ENCODE peak calls at places on chromosomes 5 and 9, in nine cellular contexts. One of them, this sample, is unnamed.

GRCh38 chr5:6585168-6585567 is 47.7 kb downstream of the NSUN2 start:
- DNase-seq in right lobe of liver: no peak
- DNase-seq in CD4-positive, alpha-beta T cell: no peak
- DNase-seq in pancreas: no peak
- DNase-seq in progenitor cell of endocrine pancreas: no peak
- DNase-seq in Calu3: no peak
- DNase-seq in lower leg skin: no peak
- DNase-seq in B cell: no peak
- DNase-seq in choroid plexus epithelial cell: no peak
- DNase-seq in this sample: no peak

GRCh38 chr9:687994-688393 is 153.5 kb upstream of the DMRT1 start:
- DNase-seq in B cell: no peak
- DNase-seq in progenitor cell of endocrine pancreas: no peak
- DNase-seq in Calu3: no peak
- DNase-seq in right lobe of liver: no peak
- DNase-seq in choroid plexus epithelial cell: no peak
- DNase-seq in lower leg skin: no peak
- DNase-seq in pancreas: no peak
- DNase-seq in CD4-positive, alpha-beta T cell: no peak
- DNase-seq in this sample: no peak

GRCh38 chr5:159104759-159105317 is 5.1 kb upstream of the EBF1 start:
- DNase-seq in B cell: peak; percentile 40
- DNase-seq in right lobe of liver: no peak
- DNase-seq in progenitor cell of endocrine pancreas: no peak
- DNase-seq in CD4-positive, alpha-beta T cell: no peak
- DNase-seq in pancreas: peak; percentile 44
- DNase-seq in lower leg skin: peak; percentile 85
- DNase-seq in Calu3: no peak
- DNase-seq in choroid plexus epithelial cell: no peak
- DNase-seq in this sample: no peak

GRCh38 chr9:12813960-12814876 is 39.4 kb downstream of the LURAP1L start:
- DNase-seq in right lobe of liver: peak; percentile 52
- DNase-seq in CD4-positive, alpha-beta T cell: no peak
- DNase-seq in pancreas: peak; percentile 37
- DNase-seq in progenitor cell of endocrine pancreas: no peak
- DNase-seq in choroid plexus epithelial cell: peak; percentile 99
- DNase-seq in lower leg skin: no peak
- DNase-seq in B cell: no peak
- DNase-seq in Calu3: peak; percentile 65
- DNase-seq in this sample: no peak

GRCh38 chr5:65120371-65120967 is 351.7 kb downstream of the CWC27 start:
- DNase-seq in B cell: no peak
- DNase-seq in lower leg skin: no peak
- DNase-seq in progenitor cell of endocrine pancreas: no peak
- DNase-seq in right lobe of liver: no peak
- DNase-seq in choroid plexus epithelial cell: no peak
- DNase-seq in Calu3: no peak
- DNase-seq in pancreas: no peak
- DNase-seq in CD4-positive, alpha-beta T cell: no peak
- DNase-seq in this sample: no peak

GRCh38 chr5:73691301-73691700 is 65.3 kb downstream of the ARHGEF28 start:
- DNase-seq in lower leg skin: no peak
- DNase-seq in B cell: no peak
- DNase-seq in Calu3: no peak
- DNase-seq in choroid plexus epithelial cell: peak; percentile 37
- DNase-seq in CD4-positive, alpha-beta T cell: no peak
- DNase-seq in pancreas: no peak
- DNase-seq in right lobe of liver: no peak
- DNase-seq in progenitor cell of endocrine pancreas: no peak
- DNase-seq in this sample: no peak

GRCh38 chr5:435961-436640 is 6.9 kb upstream of the EXOC3 start:
- DNase-seq in progenitor cell of endocrine pancreas: no peak
- DNase-seq in pancreas: peak; percentile 58
- DNase-seq in Calu3: peak; percentile 70
- DNase-seq in CD4-positive, alpha-beta T cell: no peak
- DNase-seq in lower leg skin: peak; percentile 83
- DNase-seq in choroid plexus epithelial cell: peak; percentile 47
- DNase-seq in B cell: no peak
- DNase-seq in right lobe of liver: peak; percentile 26
- DNase-seq in this sample: no peak

GRCh38 chr5:36367524-36367923 is 65.8 kb upstream of the RANBP3L start:
- DNase-seq in B cell: no peak
- DNase-seq in lower leg skin: no peak
- DNase-seq in choroid plexus epithelial cell: peak; percentile 67
- DNase-seq in CD4-positive, alpha-beta T cell: no peak
- DNase-seq in Calu3: no peak
- DNase-seq in pancreas: no peak
- DNase-seq in right lobe of liver: no peak
- DNase-seq in progenitor cell of endocrine pancreas: no peak
- DNase-seq in this sample: no peak

GRCh38 chr5:170112876-170113516 is 7.3 kb downstream of the FOXI1 start:
- DNase-seq in pancreas: no peak
- DNase-seq in Calu3: no peak
- DNase-seq in choroid plexus epithelial cell: no peak
- DNase-seq in B cell: no peak
- DNase-seq in progenitor cell of endocrine pancreas: no peak
- DNase-seq in CD4-positive, alpha-beta T cell: no peak
- DNase-seq in right lobe of liver: no peak
- DNase-seq in lower leg skin: peak; percentile 43
- DNase-seq in this sample: no peak

GRCh38 chr5:109829331-109829730 is 139.6 kb downstream of the MAN2A1 start:
- DNase-seq in right lobe of liver: no peak
- DNase-seq in progenitor cell of endocrine pancreas: no peak
- DNase-seq in CD4-positive, alpha-beta T cell: no peak
- DNase-seq in pancreas: no peak
- DNase-seq in lower leg skin: no peak
- DNase-seq in B cell: no peak
- DNase-seq in choroid plexus epithelial cell: peak; percentile 22
- DNase-seq in Calu3: no peak
- DNase-seq in this sample: no peak

GRCh38 chr5:109035470-109035869 is 287.8 kb downstream of the FER start:
- DNase-seq in CD4-positive, alpha-beta T cell: no peak
- DNase-seq in pancreas: no peak
- DNase-seq in choroid plexus epithelial cell: no peak
- DNase-seq in B cell: no peak
- DNase-seq in progenitor cell of endocrine pancreas: no peak
- DNase-seq in Calu3: no peak
- DNase-seq in lower leg skin: no peak
- DNase-seq in right lobe of liver: no peak
- DNase-seq in this sample: no peak

GRCh38 chr9:591292-591691 is 250.2 kb upstream of the DMRT1 start:
- DNase-seq in progenitor cell of endocrine pancreas: no peak
- DNase-seq in lower leg skin: no peak
- DNase-seq in choroid plexus epithelial cell: no peak
- DNase-seq in Calu3: no peak
- DNase-seq in pancreas: peak; percentile 86
- DNase-seq in CD4-positive, alpha-beta T cell: no peak
- DNase-seq in right lobe of liver: no peak
- DNase-seq in B cell: no peak
- DNase-seq in this sample: no peak

GRCh38 chr5:65341835-65342234 is 139.9 kb downstream of the ADAMTS6 start:
- DNase-seq in pancreas: no peak
- DNase-seq in choroid plexus epithelial cell: no peak
- DNase-seq in CD4-positive, alpha-beta T cell: no peak
- DNase-seq in B cell: no peak
- DNase-seq in right lobe of liver: no peak
- DNase-seq in progenitor cell of endocrine pancreas: no peak
- DNase-seq in lower leg skin: no peak
- DNase-seq in Calu3: no peak
- DNase-seq in this sample: no peak

GRCh38 chr5:148697821-148698196 is 43.5 kb upstream of the HTR4 start:
- DNase-seq in B cell: no peak
- DNase-seq in lower leg skin: no peak
- DNase-seq in CD4-positive, alpha-beta T cell: no peak
- DNase-seq in Calu3: no peak
- DNase-seq in right lobe of liver: no peak
- DNase-seq in progenitor cell of endocrine pancreas: no peak
- DNase-seq in choroid plexus epithelial cell: no peak
- DNase-seq in pancreas: no peak
- DNase-seq in this sample: no peak

GRCh38 chr5:146233441-146233840 is 30.0 kb downstream of the RBM27 start:
- DNase-seq in lower leg skin: no peak
- DNase-seq in B cell: no peak
- DNase-seq in pancreas: peak; percentile 62
- DNase-seq in Calu3: no peak
- DNase-seq in choroid plexus epithelial cell: no peak
- DNase-seq in right lobe of liver: no peak
- DNase-seq in CD4-positive, alpha-beta T cell: no peak
- DNase-seq in progenitor cell of endocrine pancreas: no peak
- DNase-seq in this sample: no peak

GRCh38 chr5:111146053-111146452 is 53.9 kb downstream of the WDR36 start:
- DNase-seq in CD4-positive, alpha-beta T cell: no peak
- DNase-seq in right lobe of liver: no peak
- DNase-seq in pancreas: no peak
- DNase-seq in choroid plexus epithelial cell: no peak
- DNase-seq in lower leg skin: no peak
- DNase-seq in B cell: no peak
- DNase-seq in Calu3: no peak
- DNase-seq in progenitor cell of endocrine pancreas: no peak
- DNase-seq in this sample: no peak

GRCh38 chr5:111147502-111147901 is 55.4 kb downstream of the WDR36 start:
- DNase-seq in choroid plexus epithelial cell: no peak
- DNase-seq in lower leg skin: no peak
- DNase-seq in CD4-positive, alpha-beta T cell: no peak
- DNase-seq in B cell: no peak
- DNase-seq in progenitor cell of endocrine pancreas: no peak
- DNase-seq in pancreas: no peak
- DNase-seq in Calu3: no peak
- DNase-seq in right lobe of liver: no peak
- DNase-seq in this sample: no peak

GRCh38 chr5:111143910-111144309 is 51.8 kb downstream of the WDR36 start:
- DNase-seq in lower leg skin: no peak
- DNase-seq in CD4-positive, alpha-beta T cell: no peak
- DNase-seq in right lobe of liver: no peak
- DNase-seq in progenitor cell of endocrine pancreas: no peak
- DNase-seq in choroid plexus epithelial cell: peak; percentile 97
- DNase-seq in pancreas: no peak
- DNase-seq in Calu3: no peak
- DNase-seq in B cell: no peak
- DNase-seq in this sample: no peak

GRCh38 chr5:111144352-111144930 is 52.3 kb downstream of the WDR36 start:
- DNase-seq in lower leg skin: no peak
- DNase-seq in B cell: no peak
- DNase-seq in Calu3: no peak
- DNase-seq in CD4-positive, alpha-beta T cell: no peak
- DNase-seq in pancreas: no peak
- DNase-seq in progenitor cell of endocrine pancreas: no peak
- DNase-seq in choroid plexus epithelial cell: peak; percentile 53
- DNase-seq in right lobe of liver: no peak
- DNase-seq in this sample: no peak

GRCh38 chr5:111142932-111143331 is 50.8 kb downstream of the WDR36 start:
- DNase-seq in CD4-positive, alpha-beta T cell: no peak
- DNase-seq in right lobe of liver: no peak
- DNase-seq in choroid plexus epithelial cell: peak; percentile 44
- DNase-seq in progenitor cell of endocrine pancreas: no peak
- DNase-seq in Calu3: no peak
- DNase-seq in lower leg skin: no peak
- DNase-seq in B cell: no peak
- DNase-seq in pancreas: no peak
- DNase-seq in this sample: no peak
- TF ChIP-seq CTCF in CD4-positive, alpha-beta T cell: no peak
- TF ChIP-seq CTCF in right lobe of liver: no peak
- TF ChIP-seq CTCF in choroid plexus epithelial cell: no peak
- TF ChIP-seq CTCF in progenitor cell of endocrine pancreas: no peak
- TF ChIP-seq CTCF in Calu3: no peak
- TF ChIP-seq CTCF in lower leg skin: no peak
- TF ChIP-seq CTCF in B cell: no peak
- TF ChIP-seq CTCF in pancreas: no peak
- TF ChIP-seq CTCF in this sample: no peak

DNA sequence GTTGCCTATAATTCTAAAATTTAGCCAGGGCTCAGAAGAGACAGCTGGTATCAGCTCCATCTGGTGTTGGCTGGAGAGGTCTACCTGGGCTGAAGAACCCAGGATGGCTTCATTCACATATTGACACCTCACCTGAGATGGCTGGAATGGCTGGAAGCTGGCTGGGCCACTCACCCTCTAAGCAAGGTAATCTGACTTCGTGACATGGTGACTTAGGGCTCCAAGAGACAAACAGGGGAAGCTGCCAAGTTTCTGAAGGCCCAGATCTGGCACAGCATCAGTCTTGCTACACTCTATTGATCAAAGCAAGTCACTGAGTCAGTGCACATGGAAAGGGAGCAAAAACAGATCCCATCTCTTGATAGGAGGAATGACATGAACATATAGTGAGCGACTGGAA is 102.3 kb downstream of the EPB41L4A start:
- DNase-seq in B cell: no peak
- DNase-seq in progenitor cell of endocrine pancreas: no peak
- DNase-seq in right lobe of liver: no peak
- DNase-seq in pancreas: no peak
- DNase-seq in choroid plexus epithelial cell: no peak
- DNase-seq in lower leg skin: no peak
- DNase-seq in Calu3: peak; percentile 19
- DNase-seq in CD4-positive, alpha-beta T cell: no peak
- DNase-seq in this sample: no peak
- TF ChIP-seq CTCF in B cell: no peak
- TF ChIP-seq CTCF in progenitor cell of endocrine pancreas: no peak
- TF ChIP-seq CTCF in right lobe of liver: no peak
- TF ChIP-seq CTCF in pancreas: no peak
- TF ChIP-seq CTCF in choroid plexus epithelial cell: no peak
- TF ChIP-seq CTCF in lower leg skin: no peak
- TF ChIP-seq CTCF in Calu3: no peak
- TF ChIP-seq CTCF in CD4-positive, alpha-beta T cell: no peak
- TF ChIP-seq CTCF in this sample: no peak

GRCh38 chr9:78035369-78035993 is 3.9 kb upstream of the GNAQ start:
- DNase-seq in choroid plexus epithelial cell: peak; percentile 93
- DNase-seq in progenitor cell of endocrine pancreas: peak; percentile 17
- DNase-seq in right lobe of liver: no peak
- DNase-seq in pancreas: no peak
- DNase-seq in CD4-positive, alpha-beta T cell: peak; percentile 20
- DNase-seq in Calu3: peak; percentile 47
- DNase-seq in B cell: peak; percentile 45
- DNase-seq in lower leg skin: no peak
- DNase-seq in this sample: peak; percentile 51
- TF ChIP-seq CTCF in choroid plexus epithelial cell: peak; percentile 92
- TF ChIP-seq CTCF in progenitor cell of endocrine pancreas: peak; percentile 83
- TF ChIP-seq CTCF in right lobe of liver: peak; percentile 88
- TF ChIP-seq CTCF in pancreas: peak; percentile 84
- TF ChIP-seq CTCF in CD4-positive, alpha-beta T cell: peak; percentile 90
- TF ChIP-seq CTCF in Calu3: no peak
- TF ChIP-seq CTCF in B cell: peak; percentile 71
- TF ChIP-seq CTCF in lower leg skin: no peak
- TF ChIP-seq CTCF in this sample: peak; percentile 93

DNA sequence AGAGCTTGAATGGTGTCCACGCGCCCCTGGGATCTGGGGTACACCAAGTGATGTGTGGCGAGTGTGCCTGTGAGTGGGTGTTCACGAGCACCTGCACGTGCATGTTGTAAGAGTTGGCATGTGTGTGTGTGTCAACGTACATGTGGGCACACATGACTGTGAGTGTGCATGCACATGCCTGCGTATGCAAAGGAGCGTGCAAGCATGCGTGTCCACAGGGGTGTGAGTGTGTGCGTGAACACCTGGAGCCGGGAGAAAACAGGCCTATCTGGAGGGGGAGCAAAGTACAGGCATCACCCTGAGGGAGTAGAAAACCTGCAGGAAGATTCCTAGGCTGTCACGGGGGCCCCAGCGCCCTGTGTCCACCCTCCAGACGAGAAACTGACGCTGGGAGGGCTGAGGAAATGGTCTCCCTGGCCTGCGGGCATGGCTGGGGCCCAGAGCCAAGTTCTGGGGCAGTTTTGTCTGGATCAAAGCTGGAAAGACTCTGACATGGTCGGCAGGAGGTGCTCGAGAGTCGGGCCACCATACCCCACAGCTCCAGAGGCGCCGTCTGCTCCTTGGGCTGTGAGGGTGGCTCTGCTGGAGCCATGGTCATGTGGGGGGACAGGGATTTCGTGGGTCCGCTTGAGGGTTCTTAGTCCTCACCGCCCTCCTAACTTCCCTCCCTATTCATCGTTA is 31.8 kb downstream of the PTGES start:
- DNase-seq in B cell: no peak
- DNase-seq in pancreas: no peak
- DNase-seq in lower leg skin: no peak
- DNase-seq in Calu3: no peak
- DNase-seq in CD4-positive, alpha-beta T cell: no peak
- DNase-seq in right lobe of liver: no peak
- DNase-seq in choroid plexus epithelial cell: no peak
- DNase-seq in progenitor cell of endocrine pancreas: no peak
- DNase-seq in this sample: no peak
- TF ChIP-seq CTCF in B cell: no peak
- TF ChIP-seq CTCF in pancreas: no peak
- TF ChIP-seq CTCF in lower leg skin: no peak
- TF ChIP-seq CTCF in Calu3: no peak
- TF ChIP-seq CTCF in CD4-positive, alpha-beta T cell: no peak
- TF ChIP-seq CTCF in right lobe of liver: no peak
- TF ChIP-seq CTCF in choroid plexus epithelial cell: no peak
- TF ChIP-seq CTCF in progenitor cell of endocrine pancreas: no peak
- TF ChIP-seq CTCF in this sample: peak; percentile 6